ENCODE peak calls at places on chromosomes 6 and 20, in four cellular contexts. H is IMR-90, B is HepG2, O is K562. Q is an unnamed sample.
A peak's percentile ranks its signal among the peaks of the same experiment; 100 is the strongest.

GRCh38 chr6:157912326-157912725 is 69.3 kb upstream of the SYNJ2 start:
- DNase-seq in O (no peak), H (peak; percentile 95), B (no peak), Q (no peak)

GRCh38 chr6:5173862-5174643 is 86.7 kb downstream of the LYRM4 start:
- DNase-seq in O (no peak), H (peak; percentile 19), B (no peak), Q (no peak)

GRCh38 chr6:107069631-107070548 is 41.9 kb downstream of the MTRES1 start:
- DNase-seq in H (no peak), O (no peak), B (no peak), Q (no peak)

GRCh38 chr6:169529931-169530761 is 171.7 kb downstream of the WDR27 start:
- DNase-seq in H (peak; percentile 80), O (no peak), B (no peak), Q (peak; percentile 39)

GRCh38 chr6:43286995-43287716 is 10.9 kb upstream of the SLC22A7 start:
- DNase-seq in B (peak; percentile 71), O (peak; percentile 62), H (no peak), Q (no peak)

GRCh38 chr6:84788689-84789088 is 24.3 kb upstream of the TBX18 start:
- DNase-seq in B (no peak), O (no peak), H (no peak), Q (no peak)

GRCh38 chr20:42577193-42577592 is 612.5 kb downstream of the PTPRT start:
- DNase-seq in O (no peak), H (no peak), B (no peak), Q (no peak)

GRCh38 chr6:104324305-104324704 is 535.4 kb downstream of the HACE1 start:
- DNase-seq in H (no peak), O (no peak), B (no peak), Q (no peak)

GRCh38 chr20:36121981-36122930 is 32.3 kb upstream of the EPB41L1 start:
- DNase-seq in B (no peak), H (no peak), O (no peak), Q (no peak)

GRCh38 chr6:75275067-75275466 is 9.5 kb downstream of the TMEM30A start:
- DNase-seq in H (peak; percentile 97), B (peak; percentile 20), O (no peak), Q (no peak)

DNA sequence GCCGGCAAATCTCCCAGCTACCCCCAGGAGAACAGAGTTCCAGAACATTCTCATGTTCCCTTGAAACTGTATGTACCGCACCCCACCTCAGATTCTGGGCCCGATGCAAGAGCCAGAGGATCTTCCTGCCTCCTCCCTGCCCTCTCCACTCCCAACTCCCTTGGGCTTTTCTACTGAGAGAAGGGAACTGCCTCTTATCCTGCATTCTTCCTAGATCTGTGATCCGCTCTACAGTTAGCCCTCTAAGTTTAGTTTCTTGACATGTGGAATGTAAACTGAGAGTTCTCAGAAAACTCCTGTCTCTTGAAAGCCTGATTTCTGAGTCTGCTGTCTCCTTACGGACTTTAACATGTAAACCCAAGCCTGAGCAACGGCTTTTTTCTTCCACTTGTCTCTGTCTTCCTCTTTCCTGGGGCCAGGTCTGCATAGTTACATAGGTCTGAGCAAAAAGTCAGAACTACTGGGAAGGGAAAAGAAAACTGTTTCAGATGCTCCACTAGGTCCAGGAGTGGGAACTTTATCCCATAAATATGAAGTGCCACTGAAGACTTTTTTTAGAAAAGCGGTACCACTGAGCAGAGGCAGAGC is 86.5 kb upstream of the TNFAIP3 start:
- DNase-seq in H (peak; percentile 63), O (no peak), B (no peak), Q (no peak)
- TF ChIP-seq BHLHE40 in H (no peak), O (no peak), B (no peak), Q (no peak)

DNA sequence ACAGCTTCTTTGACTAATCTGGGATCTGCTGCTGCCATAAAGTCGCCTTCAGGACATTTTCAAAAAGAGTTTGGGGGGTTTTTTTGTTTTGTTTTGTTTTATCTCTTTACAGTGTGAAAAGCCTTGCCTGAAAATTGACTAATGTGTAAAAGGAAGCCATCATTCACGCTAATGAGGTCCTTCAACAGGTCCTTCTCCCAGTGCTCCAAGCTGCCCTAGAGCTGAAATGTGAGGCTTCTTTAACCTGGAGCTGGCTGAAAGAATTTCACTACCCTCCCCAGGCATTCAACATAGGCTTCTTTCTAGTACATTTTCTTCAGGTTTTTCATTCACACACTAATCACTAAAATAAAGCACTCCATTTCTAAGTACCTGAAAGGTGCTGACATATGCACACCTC is 145.1 kb upstream of the PRDM1 start:
- DNase-seq in B (no peak), O (no peak), H (no peak), Q (no peak)
- TF ChIP-seq MAZ in B (no peak), O (no peak), H (no peak), Q (no peak)

GRCh38 chr20:19661717-19662637 is 96.1 kb upstream of the RIN2 start:
- DNase-seq in H (peak; percentile 71), O (peak; percentile 37), B (peak; percentile 62), Q (peak; percentile 55)
- TF ChIP-seq MAFK in H (no peak), O (no peak), B (no peak), Q (no peak)

DNA sequence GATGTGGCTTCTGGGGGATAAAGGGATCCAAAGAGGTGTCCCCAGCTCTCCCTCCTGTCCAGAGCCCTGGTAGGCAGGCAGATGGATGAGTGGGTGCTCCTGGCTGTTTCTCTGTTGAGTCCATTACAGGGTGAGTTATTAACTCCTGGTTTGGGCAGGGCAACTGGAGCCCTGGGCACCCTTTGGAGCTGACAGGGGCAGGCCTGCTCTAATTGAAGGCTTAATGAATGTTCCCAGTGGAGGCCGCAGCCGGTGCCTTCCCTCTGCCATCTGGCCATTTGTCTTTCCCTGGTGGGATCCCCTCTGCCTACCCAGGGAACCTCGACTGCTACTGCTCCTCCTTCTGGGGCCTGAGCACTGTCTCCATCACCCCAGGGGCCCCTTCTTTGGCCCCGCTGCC is 44.7 kb upstream of the MLN start:
- DNase-seq in B (no peak), H (no peak), O (no peak), Q (no peak)
- TF ChIP-seq BHLHE40 in B (no peak), H (no peak), O (no peak), Q (no peak)

GRCh38 chr6:56334937-56335336 is 87.6 kb upstream of the COL21A1 start:
- DNase-seq in O (no peak), B (no peak), H (peak; percentile 89), Q (no peak)
- TF ChIP-seq MAZ in O (no peak), B (no peak), H (no peak), Q (no peak)

DNA sequence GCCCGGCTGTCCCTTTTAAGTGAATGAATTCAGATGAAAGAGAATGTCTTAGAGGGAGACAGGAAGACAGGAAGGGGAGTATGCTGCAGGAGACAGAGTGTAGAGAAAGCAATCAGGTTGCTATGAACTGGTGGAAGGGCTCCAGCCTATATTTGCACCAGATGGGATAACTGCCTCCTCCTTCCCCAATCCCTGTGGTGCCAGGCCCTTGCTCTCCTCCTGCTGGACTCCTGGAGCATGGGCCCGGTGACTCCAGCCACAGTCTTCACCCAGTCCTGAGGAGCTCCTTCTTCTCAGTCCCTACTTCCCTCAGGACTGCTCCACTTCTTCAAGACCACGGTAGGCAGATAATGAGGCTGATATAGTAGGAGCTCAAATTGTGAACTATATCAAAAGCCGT is 91.8 kb downstream of the TMEM200A start:
- DNase-seq in B (no peak), O (no peak), H (no peak), Q (peak; percentile 1)
- TF ChIP-seq MAFK in B (no peak), O (no peak), H (no peak), Q (no peak)

DNA sequence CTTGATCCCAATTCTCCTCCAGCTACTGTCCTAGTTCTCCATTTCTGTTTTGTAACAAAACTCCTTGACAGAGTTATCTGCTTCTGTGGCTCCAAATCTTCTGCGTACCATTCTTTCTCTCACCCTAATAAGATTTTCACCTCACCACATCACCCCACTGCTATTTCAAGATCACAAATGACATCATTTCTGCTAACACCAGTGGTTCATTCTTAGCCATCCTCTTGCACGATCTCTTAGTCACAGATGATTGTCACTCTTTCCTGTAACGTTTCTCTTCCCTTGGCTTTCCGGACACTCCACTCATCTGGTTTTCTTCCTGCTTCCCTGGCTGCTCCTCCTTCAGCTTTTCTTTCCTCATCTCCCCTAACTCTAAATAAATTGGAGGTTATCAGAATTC is 56.8 kb upstream of the FABP7 start:
- DNase-seq in H (peak; percentile 83), O (no peak), B (no peak), Q (no peak)
- TF ChIP-seq BHLHE40 in H (no peak), O (no peak), B (no peak), Q (no peak)

GRCh38 chr20:2984028-2984501 is 59.4 kb upstream of the GNRH2 start:
- DNase-seq in B (no peak), H (no peak), O (no peak), Q (no peak)

GRCh38 chr20:2986466-2986865 is 57.0 kb upstream of the GNRH2 start:
- DNase-seq in H (peak; percentile 33), O (no peak), B (no peak), Q (no peak)

GRCh38 chr20:2983508-2983907 is 59.9 kb upstream of the GNRH2 start:
- DNase-seq in O (no peak), H (no peak), B (no peak), Q (no peak)

GRCh38 chr20:2981646-2982045 is 61.8 kb upstream of the GNRH2 start:
- DNase-seq in H (no peak), B (no peak), O (no peak), Q (no peak)

GRCh38 chr20:2984956-2985661 is 58.3 kb upstream of the GNRH2 start:
- DNase-seq in O (peak; percentile 13), B (no peak), H (peak; percentile 80), Q (no peak)
- TF ChIP-seq MAZ in O (no peak), B (no peak), H (no peak), Q (no peak)

DNA sequence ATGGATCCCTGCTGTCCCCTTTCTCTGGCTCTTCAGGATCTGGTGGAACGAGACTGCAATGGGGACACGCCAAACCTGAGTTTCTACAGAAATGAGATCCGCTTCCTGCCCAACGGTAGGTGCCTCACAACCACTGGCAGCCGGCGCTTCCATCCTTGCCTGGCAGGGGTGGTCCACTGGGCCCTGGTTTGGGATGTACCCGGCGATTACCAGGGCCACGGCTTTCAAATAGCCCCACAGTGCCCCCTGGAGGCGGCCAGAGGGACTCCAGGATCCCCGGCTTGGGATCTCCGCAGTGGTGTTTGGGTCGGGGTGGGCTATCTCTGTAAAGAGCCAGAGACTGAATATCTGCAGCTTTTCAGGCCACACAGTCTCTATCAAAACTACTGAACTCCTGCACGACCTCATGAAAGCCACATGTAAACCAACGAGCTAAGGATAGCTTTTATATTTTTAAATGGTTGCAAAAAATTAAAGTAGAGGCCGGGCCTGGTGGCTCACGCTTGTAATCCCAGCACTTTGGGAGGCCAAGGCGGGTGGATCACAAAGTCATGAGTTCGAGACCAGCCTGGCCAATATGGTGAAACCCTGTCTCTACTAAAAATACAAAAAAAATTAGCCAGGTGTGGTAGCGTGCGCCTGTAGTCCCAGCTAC is 3.7 kb downstream of the OGFR start:
- DNase-seq in B (peak; percentile 66), O (peak; percentile 81), H (peak; percentile 48), Q (peak; percentile 65)
- TF ChIP-seq MAFK in B (no peak), O (no peak), H (no peak), Q (no peak)